ENCODE peak calls at places on chromosomes 13 and 19, in four cellular contexts. O is tibial artery, K is thoracic aorta, Y is heart right ventricle. H is an unnamed sample.
A peak's percentile ranks its signal among the peaks of the same experiment; 100 is the strongest.

GRCh38 chr13:109426690-109426990 is 359.7 kb downstream of the IRS2 start:
- DNase-seq in Y (no peak), K (no peak), O (no peak), H (no peak)

GRCh38 chr13:45242070-45242469 is 41.2 kb upstream of the KCTD4 start:
- DNase-seq in K (no peak), Y (no peak), O (no peak), H (no peak)

GRCh38 chr13:47794963-47795362 is 206.1 kb downstream of the SUCLA2 start:
- DNase-seq in O (no peak), Y (no peak), K (no peak), H (no peak)

GRCh38 chr19:17248011-17248776 is 2.5 kb upstream of the NR2F6 start:
- DNase-seq in O (no peak), K (no peak), Y (no peak), H (no peak)

GRCh38 chr13:43246382-43246781 is 223.0 kb downstream of the DNAJC15 start:
- DNase-seq in Y (no peak), O (no peak), K (no peak), H (no peak)

GRCh38 chr19:36113895-36114762 is 546 bp downstream of the POLR2I start:
- DNase-seq in O (peak; percentile 81), K (no peak), Y (no peak), H (no peak)

GRCh38 chr13:109009756-109010155 is 380.3 kb downstream of the MYO16 start:
- DNase-seq in Y (no peak), K (no peak), O (no peak), H (no peak)

GRCh38 chr13:67049744-67050143 is 180.4 kb downstream of the PCDH9 start:
- DNase-seq in Y (no peak), O (no peak), K (no peak), H (no peak)

GRCh38 chr19:31560021-31560770 is 211.0 kb upstream of the TSHZ3 start:
- DNase-seq in Y (no peak), O (no peak), K (no peak), H (no peak)

GRCh38 chr19:51810228-51810627 is 15.3 kb downstream of the FPR3 start:
- DNase-seq in K (no peak), Y (no peak), O (no peak), H (no peak)

GRCh38 chr13:44758595-44759221 is 182.6 kb upstream of the TSC22D1 start:
- DNase-seq in K (no peak), O (no peak), Y (no peak), H (no peak)

GRCh38 chr19:55454787-55455243 is 6.6 kb downstream of the ISOC2 start:
- DNase-seq in K (no peak), Y (peak; percentile 43), O (no peak), H (no peak)

GRCh38 chr19:18156268-18156667 is 3.3 kb downstream of the PIK3R2 start:
- DNase-seq in O (no peak), K (no peak), Y (no peak), H (no peak)

GRCh38 chr13:80054806-80055205 is 286.1 kb downstream of the SPRY2 start:
- DNase-seq in Y (no peak), K (no peak), O (no peak), H (no peak)

GRCh38 chr19:56294557-56294956 is 20.1 kb downstream of the ZSCAN5A start:
- DNase-seq in Y (no peak), O (no peak), K (no peak), H (no peak)

GRCh38 chr13:35478384-35479222 is 2.1 kb upstream of the MAB21L1 start:
- DNase-seq in Y (no peak), O (no peak), K (no peak), H (no peak)

GRCh38 chr13:113026391-113026910 is 57.4 kb downstream of the MCF2L start:
- DNase-seq in K (no peak), O (no peak), Y (peak; percentile 11), H (no peak)

GRCh38 chr19:8340341-8341096 is 2.5 kb downstream of the KANK3 start:
- DNase-seq in O (no peak), K (no peak), Y (peak; percentile 73), H (peak; percentile 76)

GRCh38 chr13:102021777-102022176 is 380.1 kb downstream of the FGF14 start:
- DNase-seq in Y (no peak), O (no peak), K (no peak), H (no peak)

GRCh38 chr13:112446867-112447266 is 70.7 kb downstream of the SPACA7 start:
- DNase-seq in O (no peak), Y (no peak), K (no peak), H (no peak)

GRCh38 chr13:26133286-26133685 is 81.5 kb upstream of the SHISA2 start:
- DNase-seq in Y (no peak), O (no peak), K (no peak), H (no peak)

GRCh38 chr13:106523566-106523965 is 11.9 kb downstream of the EFNB2 start:
- DNase-seq in O (no peak), Y (no peak), K (no peak), H (no peak)

GRCh38 chr13:91907398-91907797 is 509.0 kb downstream of the GPC5 start:
- DNase-seq in O (no peak), K (no peak), Y (no peak), H (no peak)

GRCh38 chr13:61728468-61728867 is 312.8 kb upstream of the PCDH20 start:
- DNase-seq in Y (no peak), K (no peak), O (no peak), H (no peak)

GRCh38 chr19:17967258-17968051 is 548 bp downstream of the KCNN1 start:
- DNase-seq in K (no peak), O (no peak), Y (no peak), H (no peak)

GRCh38 chr19:7294571-7295212 is 478 bp upstream of the INSR start:
- DNase-seq in O (peak; percentile 92), Y (peak; percentile 81), K (peak; percentile 23), H (peak; percentile 82)

GRCh38 chr13:66700336-66700735 is 529.8 kb downstream of the PCDH9 start:
- DNase-seq in Y (no peak), K (no peak), O (no peak), H (no peak)

GRCh38 chr19:12825259-12826131 is 8.9 kb downstream of the RTBDN start:
- DNase-seq in K (no peak), O (no peak), Y (no peak), H (no peak)
- TF ChIP-seq CTCF in K (no peak), O (no peak), Y (peak; percentile 28), H (peak; percentile 42)

GRCh38 chr19:47156861-47157454 is 26.3 kb downstream of the SAE1 start:
- DNase-seq in O (no peak), K (no peak), Y (no peak), H (no peak)
- H3K27ac ChIP-seq in O (peak overlapping the region; percentile 49), K (peak overlapping the region; percentile 84), Y (peak overlapping the region; percentile 86), H (peak overlapping the region; percentile 93)

GRCh38 chr19:2333027-2333806 is 4.7 kb downstream of the SPPL2B start:
- DNase-seq in K (no peak), Y (no peak), O (no peak), H (no peak)
- TF ChIP-seq CTCF in K (no peak), Y (no peak), O (no peak), H (no peak)

GRCh38 chr13:77383097-77383496 is 56.2 kb upstream of the MYCBP2 start:
- DNase-seq in K (no peak), Y (no peak), O (no peak), H (no peak)

GRCh38 chr13:77387607-77388200 is 60.8 kb upstream of the MYCBP2 start:
- DNase-seq in O (peak; percentile 72), K (no peak), Y (no peak), H (no peak)

GRCh38 chr13:77384999-77385398 is 58.1 kb upstream of the MYCBP2 start:
- DNase-seq in O (no peak), Y (no peak), K (no peak), H (no peak)

GRCh38 chr13:77386880-77387606 is 60.1 kb upstream of the MYCBP2 start:
- DNase-seq in Y (no peak), O (peak; percentile 81), K (peak; percentile 19), H (no peak)

DNA sequence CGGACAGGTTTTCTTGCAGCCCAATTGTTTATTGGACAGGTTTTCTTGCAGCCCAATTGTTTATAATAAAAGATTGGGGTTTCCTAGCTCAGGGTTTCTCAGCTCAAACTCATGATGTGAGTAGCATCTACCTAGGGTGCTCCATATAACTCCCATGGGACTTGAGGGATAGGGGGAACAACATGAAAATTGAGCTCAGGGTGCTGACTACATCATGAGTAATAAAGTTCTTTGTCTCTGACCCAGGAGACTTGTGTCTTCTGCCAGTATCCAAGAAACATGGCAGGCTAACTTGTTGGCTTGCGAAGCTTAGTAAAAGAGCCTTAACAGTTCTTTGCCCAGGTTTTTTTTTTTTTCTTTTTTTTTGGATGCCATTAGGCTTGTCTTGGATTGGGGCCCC is 59.2 kb upstream of the MYCBP2 start:
- DNase-seq in K (no peak), Y (no peak), O (no peak), H (no peak)
- H3K27ac ChIP-seq in K (peak overlapping the region; percentile 86), Y (no peak overlapping the region), O (peak overlapping the region; percentile 76), H (no peak overlapping the region)

GRCh38 chr19:4534836-4535658 is at the start of gene PLIN5:
- DNase-seq in O (no peak), K (no peak), Y (peak; percentile 83), H (peak; percentile 81)
- TF ChIP-seq CTCF in O (no peak), K (no peak), Y (no peak), H (no peak)

H was measured in left ventricle myocardium inferior.